ENCODE peak calls at places on chromosomes 12 and 14, in nine cellular contexts. One of them, this sample, is unnamed.

GRCh38 chr12:48351022-48351708 is 446 bp upstream of the ZNF641 start:
- DNase-seq in smooth muscle cell of the brain vasculature: no peak
- DNase-seq in A172: peak; percentile 59
- DNase-seq in left ventricle myocardium inferior: peak; percentile 79
- DNase-seq in tibial artery: peak; percentile 77
- DNase-seq in Kasumi-1: peak; percentile 21
- DNase-seq in neuronal stem cell: peak; percentile 83
- DNase-seq in stimulated activated CD4-positive, alpha-beta T cell treated with anti-CD3 and anti-CD28 coated beads, Interleukin-4, amount 100 ng/mL, for 48 hours: no peak
- DNase-seq in NCI-H774: peak; percentile 79
- DNase-seq in this sample: peak; percentile 66

GRCh38 chr12:84807249-84807648 is 105.3 kb downstream of the SLC6A15 start:
- DNase-seq in Kasumi-1: no peak
- DNase-seq in stimulated activated CD4-positive, alpha-beta T cell treated with anti-CD3 and anti-CD28 coated beads, Interleukin-4, amount 100 ng/mL, for 48 hours: no peak
- DNase-seq in left ventricle myocardium inferior: no peak
- DNase-seq in smooth muscle cell of the brain vasculature: no peak
- DNase-seq in neuronal stem cell: no peak
- DNase-seq in NCI-H774: no peak
- DNase-seq in tibial artery: no peak
- DNase-seq in A172: peak; percentile 49
- DNase-seq in this sample: no peak

GRCh38 chr12:130356222-130356621 is 18.5 kb downstream of the PIWIL1 start:
- DNase-seq in neuronal stem cell: no peak
- DNase-seq in A172: no peak
- DNase-seq in NCI-H774: no peak
- DNase-seq in tibial artery: no peak
- DNase-seq in left ventricle myocardium inferior: no peak
- DNase-seq in smooth muscle cell of the brain vasculature: no peak
- DNase-seq in stimulated activated CD4-positive, alpha-beta T cell treated with anti-CD3 and anti-CD28 coated beads, Interleukin-4, amount 100 ng/mL, for 48 hours: no peak
- DNase-seq in Kasumi-1: no peak
- DNase-seq in this sample: no peak

GRCh38 chr14:74846968-74847549 is 28.9 kb downstream of the PROX2 start:
- DNase-seq in Kasumi-1: no peak
- DNase-seq in smooth muscle cell of the brain vasculature: no peak
- DNase-seq in neuronal stem cell: no peak
- DNase-seq in left ventricle myocardium inferior: no peak
- DNase-seq in NCI-H774: no peak
- DNase-seq in tibial artery: no peak
- DNase-seq in stimulated activated CD4-positive, alpha-beta T cell treated with anti-CD3 and anti-CD28 coated beads, Interleukin-4, amount 100 ng/mL, for 48 hours: no peak
- DNase-seq in A172: peak; percentile 5
- DNase-seq in this sample: no peak

GRCh38 chr12:113909776-113910420 is 56.2 kb downstream of the RBM19 start:
- DNase-seq in tibial artery: no peak
- DNase-seq in NCI-H774: no peak
- DNase-seq in neuronal stem cell: no peak
- DNase-seq in left ventricle myocardium inferior: no peak
- DNase-seq in Kasumi-1: no peak
- DNase-seq in A172: no peak
- DNase-seq in smooth muscle cell of the brain vasculature: no peak
- DNase-seq in stimulated activated CD4-positive, alpha-beta T cell treated with anti-CD3 and anti-CD28 coated beads, Interleukin-4, amount 100 ng/mL, for 48 hours: no peak
- DNase-seq in this sample: no peak

GRCh38 chr14:76940057-76940456 is 88.5 kb downstream of the IRF2BPL start:
- DNase-seq in stimulated activated CD4-positive, alpha-beta T cell treated with anti-CD3 and anti-CD28 coated beads, Interleukin-4, amount 100 ng/mL, for 48 hours: no peak
- DNase-seq in tibial artery: no peak
- DNase-seq in neuronal stem cell: no peak
- DNase-seq in Kasumi-1: no peak
- DNase-seq in NCI-H774: no peak
- DNase-seq in left ventricle myocardium inferior: no peak
- DNase-seq in A172: no peak
- DNase-seq in smooth muscle cell of the brain vasculature: no peak
- DNase-seq in this sample: no peak

GRCh38 chr14:21631084-21631483 is 3.7 kb downstream of the OR10G2 start:
- DNase-seq in smooth muscle cell of the brain vasculature: no peak
- DNase-seq in Kasumi-1: no peak
- DNase-seq in left ventricle myocardium inferior: no peak
- DNase-seq in A172: no peak
- DNase-seq in NCI-H774: peak; percentile 39
- DNase-seq in stimulated activated CD4-positive, alpha-beta T cell treated with anti-CD3 and anti-CD28 coated beads, Interleukin-4, amount 100 ng/mL, for 48 hours: no peak
- DNase-seq in neuronal stem cell: no peak
- DNase-seq in tibial artery: no peak
- DNase-seq in this sample: no peak

GRCh38 chr12:49741882-49742620 is 694 bp downstream of the TMBIM6 start:
- DNase-seq in neuronal stem cell: no peak
- DNase-seq in stimulated activated CD4-positive, alpha-beta T cell treated with anti-CD3 and anti-CD28 coated beads, Interleukin-4, amount 100 ng/mL, for 48 hours: peak; percentile 83
- DNase-seq in A172: peak; percentile 78
- DNase-seq in left ventricle myocardium inferior: peak; percentile 89
- DNase-seq in NCI-H774: peak; percentile 68
- DNase-seq in tibial artery: peak; percentile 91
- DNase-seq in Kasumi-1: peak; percentile 85
- DNase-seq in smooth muscle cell of the brain vasculature: peak; percentile 12
- DNase-seq in this sample: peak; percentile 88

GRCh38 chr12:11906284-11906935 is 164.3 kb upstream of the BCL2L14 start:
- DNase-seq in smooth muscle cell of the brain vasculature: no peak
- DNase-seq in A172: no peak
- DNase-seq in NCI-H774: no peak
- DNase-seq in tibial artery: no peak
- DNase-seq in Kasumi-1: no peak
- DNase-seq in neuronal stem cell: no peak
- DNase-seq in stimulated activated CD4-positive, alpha-beta T cell treated with anti-CD3 and anti-CD28 coated beads, Interleukin-4, amount 100 ng/mL, for 48 hours: no peak
- DNase-seq in left ventricle myocardium inferior: no peak
- DNase-seq in this sample: no peak

GRCh38 chr12:51926718-51927117 is 19.4 kb downstream of the ACVRL1 start:
- DNase-seq in A172: no peak
- DNase-seq in smooth muscle cell of the brain vasculature: no peak
- DNase-seq in Kasumi-1: peak; percentile 19
- DNase-seq in stimulated activated CD4-positive, alpha-beta T cell treated with anti-CD3 and anti-CD28 coated beads, Interleukin-4, amount 100 ng/mL, for 48 hours: peak; percentile 30
- DNase-seq in neuronal stem cell: no peak
- DNase-seq in left ventricle myocardium inferior: no peak
- DNase-seq in tibial artery: no peak
- DNase-seq in NCI-H774: no peak
- DNase-seq in this sample: peak; percentile 9

GRCh38 chr12:50772470-50772869 is 8.6 kb downstream of the ATF1 start:
- DNase-seq in left ventricle myocardium inferior: no peak
- DNase-seq in neuronal stem cell: no peak
- DNase-seq in tibial artery: no peak
- DNase-seq in NCI-H774: no peak
- DNase-seq in smooth muscle cell of the brain vasculature: no peak
- DNase-seq in A172: no peak
- DNase-seq in stimulated activated CD4-positive, alpha-beta T cell treated with anti-CD3 and anti-CD28 coated beads, Interleukin-4, amount 100 ng/mL, for 48 hours: no peak
- DNase-seq in Kasumi-1: no peak
- DNase-seq in this sample: no peak

GRCh38 chr12:30806989-30807694 is 52.4 kb upstream of the CAPRIN2 start:
- DNase-seq in neuronal stem cell: peak; percentile 60
- DNase-seq in Kasumi-1: peak; percentile 68
- DNase-seq in A172: peak; percentile 74
- DNase-seq in NCI-H774: peak; percentile 68
- DNase-seq in left ventricle myocardium inferior: no peak
- DNase-seq in tibial artery: no peak
- DNase-seq in stimulated activated CD4-positive, alpha-beta T cell treated with anti-CD3 and anti-CD28 coated beads, Interleukin-4, amount 100 ng/mL, for 48 hours: no peak
- DNase-seq in smooth muscle cell of the brain vasculature: no peak
- DNase-seq in this sample: peak; percentile 46

GRCh38 chr14:78143489-78144145 is 26.6 kb upstream of the NRXN3 start:
- DNase-seq in tibial artery: no peak
- DNase-seq in NCI-H774: no peak
- DNase-seq in A172: peak; percentile 60
- DNase-seq in neuronal stem cell: no peak
- DNase-seq in left ventricle myocardium inferior: no peak
- DNase-seq in smooth muscle cell of the brain vasculature: no peak
- DNase-seq in stimulated activated CD4-positive, alpha-beta T cell treated with anti-CD3 and anti-CD28 coated beads, Interleukin-4, amount 100 ng/mL, for 48 hours: no peak
- DNase-seq in Kasumi-1: no peak
- DNase-seq in this sample: peak; percentile 38

GRCh38 chr14:91654836-91655235 is 77.0 kb downstream of the CATSPERB start:
- DNase-seq in smooth muscle cell of the brain vasculature: no peak
- DNase-seq in NCI-H774: no peak
- DNase-seq in left ventricle myocardium inferior: no peak
- DNase-seq in Kasumi-1: no peak
- DNase-seq in A172: no peak
- DNase-seq in stimulated activated CD4-positive, alpha-beta T cell treated with anti-CD3 and anti-CD28 coated beads, Interleukin-4, amount 100 ng/mL, for 48 hours: no peak
- DNase-seq in tibial artery: no peak
- DNase-seq in neuronal stem cell: no peak
- DNase-seq in this sample: no peak

GRCh38 chr12:122203301-122203967 is at the start of gene B3GNT4:
- DNase-seq in smooth muscle cell of the brain vasculature: no peak
- DNase-seq in stimulated activated CD4-positive, alpha-beta T cell treated with anti-CD3 and anti-CD28 coated beads, Interleukin-4, amount 100 ng/mL, for 48 hours: peak; percentile 63
- DNase-seq in tibial artery: peak; percentile 18
- DNase-seq in Kasumi-1: peak; percentile 44
- DNase-seq in NCI-H774: peak; percentile 87
- DNase-seq in left ventricle myocardium inferior: peak; percentile 51
- DNase-seq in neuronal stem cell: no peak
- DNase-seq in A172: peak; percentile 37
- DNase-seq in this sample: peak; percentile 77

GRCh38 chr12:26628234-26628633 is 204.8 kb downstream of the ITPR2 start:
- DNase-seq in NCI-H774: no peak
- DNase-seq in A172: no peak
- DNase-seq in left ventricle myocardium inferior: no peak
- DNase-seq in Kasumi-1: no peak
- DNase-seq in neuronal stem cell: no peak
- DNase-seq in tibial artery: no peak
- DNase-seq in stimulated activated CD4-positive, alpha-beta T cell treated with anti-CD3 and anti-CD28 coated beads, Interleukin-4, amount 100 ng/mL, for 48 hours: no peak
- DNase-seq in smooth muscle cell of the brain vasculature: no peak
- DNase-seq in this sample: no peak